ENCODE peak calls at places on chromosomes 4 and X, in six cellular contexts. One of them, this sample, is unnamed.

GRCh38 chr4:159413252-159413941 is 310.5 kb downstream of the RAPGEF2 start:
- DNase-seq in MV-4-11: no peak
- DNase-seq in nucleus accumbens: no peak
- DNase-seq in fibroblast of mammary gland: peak; percentile 83
- DNase-seq in activated T-helper 1 cell treated with Interleukin-2 at 50 U/mL for 16 hours: no peak
- DNase-seq in D341Med: no peak
- DNase-seq in this sample: no peak

GRCh38 chr4:139550724-139551429 is 5.1 kb downstream of the SETD7 start:
- DNase-seq in activated T-helper 1 cell treated with Interleukin-2 at 50 U/mL for 16 hours: no peak
- DNase-seq in fibroblast of mammary gland: peak; percentile 37
- DNase-seq in MV-4-11: no peak
- DNase-seq in D341Med: no peak
- DNase-seq in nucleus accumbens: no peak
- DNase-seq in this sample: peak; percentile 23

GRCh38 chr4:6324999-6325790 is 55.5 kb downstream of the WFS1 start:
- DNase-seq in activated T-helper 1 cell treated with Interleukin-2 at 50 U/mL for 16 hours: no peak
- DNase-seq in nucleus accumbens: peak; percentile 78
- DNase-seq in fibroblast of mammary gland: peak; percentile 12
- DNase-seq in MV-4-11: no peak
- DNase-seq in D341Med: no peak
- DNase-seq in this sample: peak; percentile 29

GRCh38 chr4:10706236-10706635 is 21.7 kb upstream of the CLNK start:
- DNase-seq in D341Med: no peak
- DNase-seq in nucleus accumbens: no peak
- DNase-seq in fibroblast of mammary gland: peak; percentile 14
- DNase-seq in MV-4-11: peak; percentile 55
- DNase-seq in activated T-helper 1 cell treated with Interleukin-2 at 50 U/mL for 16 hours: no peak
- DNase-seq in this sample: no peak

GRCh38 chr4:42428036-42428435 is 30.7 kb downstream of the SHISA3 start:
- DNase-seq in activated T-helper 1 cell treated with Interleukin-2 at 50 U/mL for 16 hours: no peak
- DNase-seq in nucleus accumbens: no peak
- DNase-seq in fibroblast of mammary gland: no peak
- DNase-seq in D341Med: no peak
- DNase-seq in MV-4-11: no peak
- DNase-seq in this sample: no peak

GRCh38 chr4:188266386-188266785 is 127.1 kb downstream of the TRIML1 start:
- DNase-seq in activated T-helper 1 cell treated with Interleukin-2 at 50 U/mL for 16 hours: no peak
- DNase-seq in nucleus accumbens: no peak
- DNase-seq in fibroblast of mammary gland: no peak
- DNase-seq in MV-4-11: no peak
- DNase-seq in D341Med: no peak
- DNase-seq in this sample: no peak

GRCh38 chrX:69031971-69032391 is 133.3 kb downstream of the PJA1 start:
- DNase-seq in nucleus accumbens: no peak
- DNase-seq in activated T-helper 1 cell treated with Interleukin-2 at 50 U/mL for 16 hours: no peak
- DNase-seq in D341Med: no peak
- DNase-seq in fibroblast of mammary gland: no peak
- DNase-seq in MV-4-11: no peak
- DNase-seq in this sample: no peak

GRCh38 chrX:109856974-109857373 is 123.9 kb upstream of the ACSL4 start:
- DNase-seq in fibroblast of mammary gland: peak; percentile 34
- DNase-seq in D341Med: peak; percentile 25
- DNase-seq in nucleus accumbens: no peak
- DNase-seq in activated T-helper 1 cell treated with Interleukin-2 at 50 U/mL for 16 hours: no peak
- DNase-seq in MV-4-11: peak; percentile 63
- DNase-seq in this sample: no peak

GRCh38 chrX:120365320-120365719 is 3.4 kb downstream of the ATP1B4 start:
- DNase-seq in nucleus accumbens: peak; percentile 14
- DNase-seq in D341Med: peak; percentile 54
- DNase-seq in MV-4-11: peak; percentile 48
- DNase-seq in fibroblast of mammary gland: peak; percentile 14
- DNase-seq in activated T-helper 1 cell treated with Interleukin-2 at 50 U/mL for 16 hours: peak; percentile 5
- DNase-seq in this sample: peak; percentile 47

GRCh38 chrX:28610746-28611145 is 23.5 kb downstream of the IL1RAPL1 start:
- DNase-seq in D341Med: no peak
- DNase-seq in nucleus accumbens: no peak
- DNase-seq in MV-4-11: no peak
- DNase-seq in fibroblast of mammary gland: no peak
- DNase-seq in activated T-helper 1 cell treated with Interleukin-2 at 50 U/mL for 16 hours: no peak
- DNase-seq in this sample: no peak

GRCh38 chr4:1480720-1481119 is 74.5 kb upstream of the NKX1-1 start:
- DNase-seq in D341Med: no peak
- DNase-seq in activated T-helper 1 cell treated with Interleukin-2 at 50 U/mL for 16 hours: no peak
- DNase-seq in fibroblast of mammary gland: no peak
- DNase-seq in nucleus accumbens: no peak
- DNase-seq in MV-4-11: no peak
- DNase-seq in this sample: no peak

GRCh38 chrX:154123241-154124219 is 20.5 kb upstream of the OPN1LW start:
- DNase-seq in activated T-helper 1 cell treated with Interleukin-2 at 50 U/mL for 16 hours: peak; percentile 5
- DNase-seq in nucleus accumbens: no peak
- DNase-seq in MV-4-11: peak; percentile 75
- DNase-seq in D341Med: no peak
- DNase-seq in fibroblast of mammary gland: no peak
- DNase-seq in this sample: peak; percentile 49

GRCh38 chr4:163353054-163353453 is 9.4 kb downstream of the NPY5R start:
- DNase-seq in fibroblast of mammary gland: no peak
- DNase-seq in MV-4-11: no peak
- DNase-seq in D341Med: no peak
- DNase-seq in activated T-helper 1 cell treated with Interleukin-2 at 50 U/mL for 16 hours: no peak
- DNase-seq in nucleus accumbens: no peak
- DNase-seq in this sample: no peak

GRCh38 chrX:102983205-102983604 is 46.1 kb downstream of the RAB40AL start:
- DNase-seq in fibroblast of mammary gland: no peak
- DNase-seq in D341Med: no peak
- DNase-seq in MV-4-11: no peak
- DNase-seq in activated T-helper 1 cell treated with Interleukin-2 at 50 U/mL for 16 hours: no peak
- DNase-seq in nucleus accumbens: no peak
- DNase-seq in this sample: no peak

GRCh38 chrX:45710081-45710801 is 509.6 kb upstream of the DIPK2B start:
- DNase-seq in nucleus accumbens: no peak
- DNase-seq in fibroblast of mammary gland: peak; percentile 99
- DNase-seq in activated T-helper 1 cell treated with Interleukin-2 at 50 U/mL for 16 hours: no peak
- DNase-seq in MV-4-11: peak; percentile 22
- DNase-seq in D341Med: no peak
- DNase-seq in this sample: no peak

GRCh38 chrX:9023293-9023692 is 10.6 kb downstream of the FAM9B start:
- DNase-seq in fibroblast of mammary gland: no peak
- DNase-seq in activated T-helper 1 cell treated with Interleukin-2 at 50 U/mL for 16 hours: no peak
- DNase-seq in MV-4-11: no peak
- DNase-seq in D341Med: no peak
- DNase-seq in nucleus accumbens: no peak
- DNase-seq in this sample: no peak

GRCh38 chr4:47863486-47863885 is 25.6 kb upstream of the CORIN start:
- DNase-seq in nucleus accumbens: no peak
- DNase-seq in fibroblast of mammary gland: no peak
- DNase-seq in MV-4-11: no peak
- DNase-seq in activated T-helper 1 cell treated with Interleukin-2 at 50 U/mL for 16 hours: no peak
- DNase-seq in D341Med: no peak
- DNase-seq in this sample: no peak

GRCh38 chrX:24332868-24333267 is 19.0 kb upstream of the SUPT20HL2 start:
- DNase-seq in activated T-helper 1 cell treated with Interleukin-2 at 50 U/mL for 16 hours: no peak
- DNase-seq in nucleus accumbens: no peak
- DNase-seq in D341Med: no peak
- DNase-seq in fibroblast of mammary gland: no peak
- DNase-seq in MV-4-11: no peak
- DNase-seq in this sample: no peak

GRCh38 chr4:111362891-111363290 is 740.0 kb upstream of the PITX2 start:
- DNase-seq in MV-4-11: no peak
- DNase-seq in fibroblast of mammary gland: peak; percentile 98
- DNase-seq in activated T-helper 1 cell treated with Interleukin-2 at 50 U/mL for 16 hours: no peak
- DNase-seq in D341Med: peak; percentile 30
- DNase-seq in nucleus accumbens: no peak
- DNase-seq in this sample: no peak

GRCh38 chr4:115233600-115233999 is 120.2 kb upstream of the NDST4 start:
- DNase-seq in D341Med: no peak
- DNase-seq in fibroblast of mammary gland: no peak
- DNase-seq in MV-4-11: peak; percentile 83
- DNase-seq in activated T-helper 1 cell treated with Interleukin-2 at 50 U/mL for 16 hours: no peak
- DNase-seq in nucleus accumbens: no peak
- DNase-seq in this sample: no peak

GRCh38 chr4:115357767-115358166 is 244.3 kb upstream of the NDST4 start:
- DNase-seq in activated T-helper 1 cell treated with Interleukin-2 at 50 U/mL for 16 hours: no peak
- DNase-seq in D341Med: no peak
- DNase-seq in fibroblast of mammary gland: no peak
- DNase-seq in MV-4-11: no peak
- DNase-seq in nucleus accumbens: no peak
- DNase-seq in this sample: no peak

GRCh38 chr4:73127839-73128448 is 58.4 kb upstream of the COX18 start:
- DNase-seq in fibroblast of mammary gland: peak; percentile 40
- DNase-seq in activated T-helper 1 cell treated with Interleukin-2 at 50 U/mL for 16 hours: no peak
- DNase-seq in D341Med: peak; percentile 53
- DNase-seq in MV-4-11: no peak
- DNase-seq in nucleus accumbens: no peak
- DNase-seq in this sample: no peak

GRCh38 chr4:6071959-6072720 is 53.9 kb upstream of the C4orf50 start:
- DNase-seq in nucleus accumbens: no peak
- DNase-seq in activated T-helper 1 cell treated with Interleukin-2 at 50 U/mL for 16 hours: no peak
- DNase-seq in MV-4-11: no peak
- DNase-seq in D341Med: no peak
- DNase-seq in fibroblast of mammary gland: no peak
- DNase-seq in this sample: no peak

GRCh38 chrX:68999931-69000330 is 165.3 kb downstream of the PJA1 start:
- DNase-seq in D341Med: no peak
- DNase-seq in activated T-helper 1 cell treated with Interleukin-2 at 50 U/mL for 16 hours: no peak
- DNase-seq in fibroblast of mammary gland: peak; percentile 24
- DNase-seq in nucleus accumbens: no peak
- DNase-seq in MV-4-11: no peak
- DNase-seq in this sample: no peak

GRCh38 chr4:13567125-13567524 is 22.8 kb upstream of the NKX3-2 start:
- DNase-seq in activated T-helper 1 cell treated with Interleukin-2 at 50 U/mL for 16 hours: no peak
- DNase-seq in MV-4-11: no peak
- DNase-seq in nucleus accumbens: no peak
- DNase-seq in D341Med: no peak
- DNase-seq in fibroblast of mammary gland: no peak
- DNase-seq in this sample: no peak